ENCODE peak calls at places on chromosomes 13 and 19, in six cellular contexts. One of them, this sample, is unnamed.

GRCh38 chr13:23922005-23922932 is 25.0 kb upstream of the C1QTNF9B start:
- DNase-seq in NCI-H2107: no peak
- DNase-seq in HS-5: no peak
- DNase-seq in heart right ventricle: no peak
- DNase-seq in HuH-7.5: no peak
- DNase-seq in HAP-1: no peak
- DNase-seq in this sample: peak

GRCh38 chr13:23919006-23919405 is 21.7 kb upstream of the C1QTNF9B start:
- DNase-seq in NCI-H2107: no peak
- DNase-seq in HS-5: no peak
- DNase-seq in heart right ventricle: no peak
- DNase-seq in HuH-7.5: no peak
- DNase-seq in HAP-1: no peak
- DNase-seq in this sample: no peak

GRCh38 chr13:105972811-105973590 is 562.5 kb downstream of the EFNB2 start:
- DNase-seq in NCI-H2107: no peak
- DNase-seq in HS-5: no peak
- DNase-seq in heart right ventricle: no peak
- DNase-seq in HuH-7.5: no peak
- DNase-seq in HAP-1: no peak
- DNase-seq in this sample: no peak

GRCh38 chr13:85693889-85694511 is 105.2 kb downstream of the SLITRK6 start:
- DNase-seq in NCI-H2107: no peak
- DNase-seq in HS-5: no peak
- DNase-seq in heart right ventricle: no peak
- DNase-seq in HuH-7.5: no peak
- DNase-seq in HAP-1: no peak
- DNase-seq in this sample: no peak

GRCh38 chr19:42124386-42124901 is 7.8 kb downstream of the POU2F2 start:
- DNase-seq in NCI-H2107: no peak
- DNase-seq in HS-5: no peak
- DNase-seq in heart right ventricle: no peak
- DNase-seq in HuH-7.5: no peak
- DNase-seq in HAP-1: no peak
- DNase-seq in this sample: no peak

GRCh38 chr19:5170329-5170745 is 170.3 kb downstream of the PTPRS start:
- DNase-seq in NCI-H2107: no peak
- DNase-seq in HS-5: no peak
- DNase-seq in heart right ventricle: no peak
- DNase-seq in HuH-7.5: no peak
- DNase-seq in HAP-1: peak
- DNase-seq in this sample: peak

GRCh38 chr13:39284801-39285388 is 246.6 kb downstream of the NHLRC3 start:
- DNase-seq in NCI-H2107: no peak
- DNase-seq in HS-5: no peak
- DNase-seq in heart right ventricle: no peak
- DNase-seq in HuH-7.5: no peak
- DNase-seq in HAP-1: no peak
- DNase-seq in this sample: no peak

GRCh38 chr13:41782086-41782485 is 178.8 kb downstream of the VWA8 start:
- DNase-seq in NCI-H2107: no peak
- DNase-seq in HS-5: no peak
- DNase-seq in heart right ventricle: no peak
- DNase-seq in HuH-7.5: no peak
- DNase-seq in HAP-1: peak
- DNase-seq in this sample: no peak

GRCh38 chr19:55226788-55227187 is 1.8 kb downstream of the TMEM86B start:
- DNase-seq in NCI-H2107: no peak
- DNase-seq in HS-5: no peak
- DNase-seq in heart right ventricle: no peak
- DNase-seq in HuH-7.5: no peak
- DNase-seq in HAP-1: no peak
- DNase-seq in this sample: no peak

GRCh38 chr19:8610041-8610927 is at the start of gene ADAMTS10:
- DNase-seq in NCI-H2107: no peak
- DNase-seq in HS-5: no peak
- DNase-seq in heart right ventricle: peak
- DNase-seq in HuH-7.5: peak
- DNase-seq in HAP-1: peak
- DNase-seq in this sample: no peak

GRCh38 chr13:51258612-51259358 is 36.6 kb downstream of the FAM124A start:
- DNase-seq in NCI-H2107: peak
- DNase-seq in HS-5: no peak
- DNase-seq in heart right ventricle: no peak
- DNase-seq in HuH-7.5: no peak
- DNase-seq in HAP-1: no peak
- DNase-seq in this sample: no peak

GRCh38 chr13:93769126-93769525 is 542.5 kb downstream of the GPC6 start:
- DNase-seq in NCI-H2107: no peak
- DNase-seq in HS-5: no peak
- DNase-seq in heart right ventricle: no peak
- DNase-seq in HuH-7.5: no peak
- DNase-seq in HAP-1: no peak
- DNase-seq in this sample: no peak

GRCh38 chr19:43784251-43784980 is 3.6 kb upstream of the KCNN4 start:
- DNase-seq in NCI-H2107: no peak
- DNase-seq in HS-5: peak
- DNase-seq in heart right ventricle: no peak
- DNase-seq in HuH-7.5: no peak
- DNase-seq in HAP-1: no peak
- DNase-seq in this sample: no peak

GRCh38 chr13:72662548-72662947 is 64.9 kb downstream of the MZT1 start:
- DNase-seq in NCI-H2107: no peak
- DNase-seq in HS-5: no peak
- DNase-seq in heart right ventricle: no peak
- DNase-seq in HuH-7.5: no peak
- DNase-seq in HAP-1: no peak
- DNase-seq in this sample: no peak

GRCh38 chr19:1646149-1646930 is 6.1 kb downstream of the TCF3 start:
- DNase-seq in NCI-H2107: no peak
- DNase-seq in HS-5: no peak
- DNase-seq in heart right ventricle: no peak
- DNase-seq in HuH-7.5: no peak
- DNase-seq in HAP-1: no peak
- DNase-seq in this sample: no peak

GRCh38 chr19:51138549-51138979 is 3.5 kb upstream of the SIGLEC7 start:
- DNase-seq in NCI-H2107: no peak
- DNase-seq in HS-5: no peak
- DNase-seq in heart right ventricle: peak
- DNase-seq in HuH-7.5: no peak
- DNase-seq in HAP-1: no peak
- DNase-seq in this sample: peak

GRCh38 chr13:45300190-45300985 is 40.6 kb downstream of the TPT1 start:
- DNase-seq in NCI-H2107: no peak
- DNase-seq in HS-5: no peak
- DNase-seq in heart right ventricle: no peak
- DNase-seq in HuH-7.5: no peak
- DNase-seq in HAP-1: no peak
- DNase-seq in this sample: no peak

This sample was measured in lung.